ENCODE peak calls at places on chromosomes 5 and 9, in four cellular contexts. Z, S, X and R are unnamed samples.

GRCh38 chr5:40834849-40835787 is at the start of gene RPL37:
- DNase-seq in Z (peak), S (peak), X (peak), R (peak)

GRCh38 chr9:98867109-98867433 is 59.6 kb downstream of the GALNT12 start:
- DNase-seq in Z (no peak), S (no peak), X (no peak), R (no peak)

GRCh38 chr9:115182264-115182663 is 64.3 kb upstream of the TNC start:
- DNase-seq in Z (no peak), S (no peak), X (no peak), R (no peak)

GRCh38 chr9:109110326-109111014 is 9.3 kb downstream of the TMEM245 start:
- DNase-seq in Z (no peak), S (no peak), X (peak), R (no peak)

GRCh38 chr9:107584186-107584585 is 94.6 kb upstream of the KLF4 start:
- DNase-seq in Z (no peak), S (no peak), X (no peak), R (no peak)

GRCh38 chr5:17267099-17267498 is 49.7 kb downstream of the BASP1 start:
- DNase-seq in Z (no peak), S (no peak), X (no peak), R (no peak)

GRCh38 chr9:97705354-97705950 is 8.3 kb upstream of the XPA start:
- DNase-seq in Z (no peak), S (no peak), X (peak), R (no peak)

GRCh38 chr5:72508241-72509170 is 1.3 kb upstream of the ZNF366 start:
- DNase-seq in Z (no peak), S (no peak), X (no peak), R (no peak)

GRCh38 chr9:123267481-123268239 is 726 bp downstream of the STRBP start:
- DNase-seq in Z (peak), S (no peak), X (no peak), R (no peak)

GRCh38 chr9:127277099-127277498 is 12.5 kb downstream of the GARNL3 start:
- DNase-seq in Z (no peak), S (no peak), X (no peak), R (no peak)

GRCh38 chr9:129885018-129885669 is 49.9 kb downstream of the USP20 start:
- DNase-seq in Z (peak), S (peak), X (no peak), R (peak)

GRCh38 chr9:113624721-113625120 is 161.2 kb downstream of the RGS3 start:
- DNase-seq in Z (no peak), S (peak), X (no peak), R (no peak)

GRCh38 chr5:50655810-50656205 is 10.6 kb upstream of the PARP8 start:
- DNase-seq in Z (peak), S (no peak), X (no peak), R (no peak)

GRCh38 chr5:27944471-27944870 is 906.1 kb upstream of the CDH9 start:
- DNase-seq in Z (no peak), S (no peak), X (no peak), R (no peak)

GRCh38 chr5:109413463-109413862 is 3.7 kb upstream of the PJA2 start:
- DNase-seq in Z (no peak), S (no peak), X (peak), R (peak)

GRCh38 chr9:108885643-108886348 is 23.7 kb downstream of the ACTL7A start:
- DNase-seq in Z (peak), S (no peak), X (peak), R (no peak)

GRCh38 chr9:69554945-69555344 is 117.2 kb downstream of the APBA1 start:
- DNase-seq in Z (no peak), S (no peak), X (peak), R (no peak)

GRCh38 chr9:134575817-134576176 is 65.8 kb upstream of the COL5A1 start:
- DNase-seq in Z (peak), S (no peak), X (no peak), R (no peak)

GRCh38 chr5:121982500-121983261 is 20.9 kb downstream of the SRFBP1 start:
- DNase-seq in Z (no peak), S (no peak), X (no peak), R (no peak)

GRCh38 chr5:176875783-176876505 is 23.2 kb downstream of the HK3 start:
- DNase-seq in Z (no peak), S (peak), X (no peak), R (no peak)